ENCODE peak calls at places on chromosomes 12 and 14, in four cellular contexts. One of them, this sample, is unnamed.

GRCh38 chr12:123670882-123671728 is at the start of gene TCTN2:
- DNase-seq in HuH-7.5: peak
- DNase-seq in D341Med: peak
- DNase-seq in GM13976: peak
- DNase-seq in this sample: peak

GRCh38 chr12:110010853-110011835 is 11.9 kb downstream of the ANKRD13A start:
- DNase-seq in HuH-7.5: no peak
- DNase-seq in D341Med: no peak
- DNase-seq in GM13976: peak
- DNase-seq in this sample: no peak

GRCh38 chr12:118374909-118375308 is 1.4 kb upstream of the SUDS3 start:
- DNase-seq in HuH-7.5: no peak
- DNase-seq in D341Med: no peak
- DNase-seq in GM13976: no peak
- DNase-seq in this sample: no peak

GRCh38 chr12:114313910-114314309 is 92.0 kb downstream of the TBX5 start:
- DNase-seq in HuH-7.5: no peak
- DNase-seq in D341Med: no peak
- DNase-seq in GM13976: no peak
- DNase-seq in this sample: no peak

GRCh38 chr12:66129934-66130266 is 650 bp downstream of the LLPH start:
- DNase-seq in HuH-7.5: no peak
- DNase-seq in D341Med: peak
- DNase-seq in GM13976: no peak
- DNase-seq in this sample: no peak

GRCh38 chr14:22410497-22410896 is 178.5 kb downstream of the DAD1 start:
- DNase-seq in HuH-7.5: no peak
- DNase-seq in D341Med: no peak
- DNase-seq in GM13976: no peak
- DNase-seq in this sample: no peak

GRCh38 chr14:71933026-71933587 is 878 bp downstream of the RGS6 start:
- DNase-seq in HuH-7.5: no peak
- DNase-seq in D341Med: no peak
- DNase-seq in GM13976: no peak
- DNase-seq in this sample: peak

GRCh38 chr12:114625294-114625851 is 58.6 kb downstream of the TBX3 start:
- DNase-seq in HuH-7.5: no peak
- DNase-seq in D341Med: peak
- DNase-seq in GM13976: peak
- DNase-seq in this sample: peak

GRCh38 chr12:1059162-1059561 is 68.1 kb downstream of the ERC1 start:
- DNase-seq in HuH-7.5: no peak
- DNase-seq in D341Med: no peak
- DNase-seq in GM13976: no peak
- DNase-seq in this sample: no peak

GRCh38 chr12:6777386-6777785 is 5.1 kb downstream of the LAG3 start:
- DNase-seq in HuH-7.5: peak
- DNase-seq in D341Med: no peak
- DNase-seq in GM13976: no peak
- DNase-seq in this sample: no peak

GRCh38 chr14:90760591-90761316 is 55.5 kb downstream of the TTC7B start:
- DNase-seq in HuH-7.5: peak
- DNase-seq in D341Med: no peak
- DNase-seq in GM13976: no peak
- DNase-seq in this sample: peak

GRCh38 chr12:115871714-115872113 is 405.8 kb downstream of the MED13L start:
- DNase-seq in HuH-7.5: peak
- DNase-seq in D341Med: peak
- DNase-seq in GM13976: peak
- DNase-seq in this sample: peak

GRCh38 chr14:38900887-38901286 is 202.1 kb downstream of the SEC23A start:
- DNase-seq in HuH-7.5: no peak
- DNase-seq in D341Med: no peak
- DNase-seq in GM13976: no peak
- DNase-seq in this sample: no peak

GRCh38 chr12:57341275-57341990 is 89.4 kb downstream of the R3HDM2 start:
- DNase-seq in HuH-7.5: no peak
- DNase-seq in D341Med: no peak
- DNase-seq in GM13976: no peak
- DNase-seq in this sample: no peak